ENCODE peak calls at places on chromosomes 16 and 17, in five cellular contexts. One of them, this sample, is unnamed.

GRCh38 chr16:65621640-65622039 is 499.8 kb upstream of the CDH11 start:
- DNase-seq in ovary: no peak
- DNase-seq in SJSA1: no peak
- DNase-seq in left lung: no peak
- DNase-seq in uterus: no peak
- DNase-seq in this sample: no peak

GRCh38 chr16:78641463-78641862 is 542.0 kb downstream of the WWOX start:
- DNase-seq in ovary: no peak
- DNase-seq in uterus: no peak
- DNase-seq in left lung: no peak
- DNase-seq in SJSA1: no peak
- DNase-seq in this sample: no peak

GRCh38 chr17:55208078-55208812 is 56.5 kb upstream of the HLF start:
- DNase-seq in SJSA1: no peak
- DNase-seq in uterus: no peak
- DNase-seq in left lung: no peak
- DNase-seq in ovary: no peak
- DNase-seq in this sample: no peak

GRCh38 chr16:68972720-68973119 is 129.4 kb downstream of the TANGO6 start:
- DNase-seq in SJSA1: peak; percentile 70
- DNase-seq in ovary: no peak
- DNase-seq in left lung: no peak
- DNase-seq in uterus: no peak
- DNase-seq in this sample: no peak

GRCh38 chr17:82239401-82239925 is 10.6 kb downstream of the SLC16A3 start:
- DNase-seq in ovary: no peak
- DNase-seq in uterus: no peak
- DNase-seq in left lung: no peak
- DNase-seq in SJSA1: no peak
- DNase-seq in this sample: no peak

GRCh38 chr16:86991679-86992078 is 325.5 kb downstream of the C16orf95 start:
- DNase-seq in left lung: no peak
- DNase-seq in ovary: no peak
- DNase-seq in uterus: no peak
- DNase-seq in SJSA1: no peak
- DNase-seq in this sample: no peak

GRCh38 chr17:48003686-48004120 is 32.8 kb downstream of the CDK5RAP3 start:
- DNase-seq in ovary: no peak
- DNase-seq in SJSA1: no peak
- DNase-seq in uterus: no peak
- DNase-seq in left lung: no peak
- DNase-seq in this sample: no peak

GRCh38 chr17:29567362-29568330 is 809 bp upstream of the ABHD15 start:
- DNase-seq in uterus: peak; percentile 51
- DNase-seq in SJSA1: peak; percentile 78
- DNase-seq in ovary: peak; percentile 66
- DNase-seq in left lung: peak; percentile 77
- DNase-seq in this sample: peak; percentile 77

GRCh38 chr17:41972571-41973411 is 6.2 kb downstream of the CNP start:
- DNase-seq in SJSA1: no peak
- DNase-seq in left lung: no peak
- DNase-seq in ovary: peak; percentile 74
- DNase-seq in uterus: no peak
- DNase-seq in this sample: peak; percentile 69

GRCh38 chr16:50838165-50838564 is 96.3 kb downstream of the CYLD start:
- DNase-seq in SJSA1: peak; percentile 6
- DNase-seq in uterus: no peak
- DNase-seq in ovary: no peak
- DNase-seq in left lung: no peak
- DNase-seq in this sample: no peak

GRCh38 chr17:64148699-64149098 is 18.8 kb upstream of the ERN1 start:
- DNase-seq in uterus: no peak
- DNase-seq in SJSA1: peak; percentile 32
- DNase-seq in left lung: no peak
- DNase-seq in ovary: no peak
- DNase-seq in this sample: no peak

GRCh38 chr17:78383725-78384471 is 5.4 kb downstream of the PGS1 start:
- DNase-seq in left lung: peak; percentile 90
- DNase-seq in SJSA1: peak; percentile 99
- DNase-seq in ovary: peak; percentile 67
- DNase-seq in uterus: peak; percentile 83
- DNase-seq in this sample: peak; percentile 80

GRCh38 chr17:30021708-30022317 is 80.4 kb downstream of the EFCAB5 start:
- DNase-seq in left lung: no peak
- DNase-seq in ovary: no peak
- DNase-seq in SJSA1: no peak
- DNase-seq in uterus: no peak
- DNase-seq in this sample: no peak

GRCh38 chr17:29929006-29929543 is 953 bp downstream of the SSH2 start:
- DNase-seq in uterus: peak; percentile 20
- DNase-seq in ovary: no peak
- DNase-seq in left lung: no peak
- DNase-seq in SJSA1: no peak
- DNase-seq in this sample: no peak

GRCh38 chr16:73002836-73003235 is 45.1 kb downstream of the ZFHX3 start:
- DNase-seq in left lung: no peak
- DNase-seq in ovary: no peak
- DNase-seq in uterus: no peak
- DNase-seq in SJSA1: no peak
- DNase-seq in this sample: no peak

GRCh38 chr16:15973997-15974396 is 24.6 kb downstream of the ABCC1 start:
- DNase-seq in left lung: no peak
- DNase-seq in ovary: no peak
- DNase-seq in uterus: no peak
- DNase-seq in SJSA1: no peak
- DNase-seq in this sample: no peak

GRCh38 chr16:53430363-53430762 is 3.9 kb upstream of the RBL2 start:
- DNase-seq in ovary: no peak
- DNase-seq in SJSA1: no peak
- DNase-seq in left lung: no peak
- DNase-seq in uterus: no peak
- DNase-seq in this sample: no peak

GRCh38 chr17:72100445-72100844 is 20.4 kb upstream of the SOX9 start:
- DNase-seq in uterus: no peak
- DNase-seq in SJSA1: no peak
- DNase-seq in left lung: no peak
- DNase-seq in ovary: no peak
- DNase-seq in this sample: no peak

GRCh38 chr16:89052824-89053724 is 40.6 kb upstream of the ACSF3 start:
- DNase-seq in left lung: peak; percentile 58
- DNase-seq in ovary: no peak
- DNase-seq in uterus: no peak
- DNase-seq in SJSA1: no peak
- DNase-seq in this sample: no peak

GRCh38 chr17:40606548-40607353 is 40.9 kb downstream of the SMARCE1 start:
- DNase-seq in left lung: peak; percentile 49
- DNase-seq in uterus: no peak
- DNase-seq in SJSA1: no peak
- DNase-seq in ovary: no peak
- DNase-seq in this sample: no peak

GRCh38 chr17:45341389-45342158 is 24.8 kb upstream of the MAP3K14 start:
- DNase-seq in uterus: peak; percentile 69
- DNase-seq in SJSA1: peak; percentile 73
- DNase-seq in ovary: peak; percentile 42
- DNase-seq in left lung: peak; percentile 57
- DNase-seq in this sample: peak; percentile 69

GRCh38 chr16:81583893-81584705 is 139.5 kb downstream of the CMIP start:
- DNase-seq in uterus: no peak
- DNase-seq in SJSA1: no peak
- DNase-seq in ovary: no peak
- DNase-seq in left lung: peak; percentile 84
- DNase-seq in this sample: no peak

GRCh38 chr16:27330542-27330941 is 16.8 kb downstream of the IL4R start:
- DNase-seq in uterus: peak; percentile 95
- DNase-seq in SJSA1: no peak
- DNase-seq in ovary: peak; percentile 60
- DNase-seq in left lung: peak; percentile 73
- DNase-seq in this sample: peak; percentile 22

GRCh38 chr17:60747069-60747808 is 69.6 kb downstream of the BCAS3 start:
- DNase-seq in ovary: no peak
- DNase-seq in left lung: no peak
- DNase-seq in uterus: no peak
- DNase-seq in SJSA1: no peak
- DNase-seq in this sample: no peak

GRCh38 chr17:50346313-50347086 is 574 bp downstream of the XYLT2 start:
- DNase-seq in ovary: peak; percentile 77
- DNase-seq in uterus: peak; percentile 46
- DNase-seq in SJSA1: peak; percentile 64
- DNase-seq in left lung: peak; percentile 60
- DNase-seq in this sample: peak; percentile 70

GRCh38 chr16:10200823-10201571 is 18.8 kb upstream of the GRIN2A start:
- DNase-seq in SJSA1: no peak
- DNase-seq in ovary: no peak
- DNase-seq in left lung: no peak
- DNase-seq in uterus: no peak
- DNase-seq in this sample: no peak

GRCh38 chr17:34177642-34178041 is 77.4 kb upstream of the CCL2 start:
- DNase-seq in left lung: no peak
- DNase-seq in ovary: no peak
- DNase-seq in uterus: no peak
- DNase-seq in SJSA1: no peak
- DNase-seq in this sample: no peak

GRCh38 chr17:80045703-80046102 is 9.3 kb downstream of the CCDC40 start:
- DNase-seq in SJSA1: no peak
- DNase-seq in left lung: no peak
- DNase-seq in uterus: no peak
- DNase-seq in ovary: no peak
- DNase-seq in this sample: no peak

GRCh38 chr17:61492759-61493526 is 40.7 kb downstream of the TBX4 start:
- DNase-seq in uterus: no peak
- DNase-seq in SJSA1: no peak
- DNase-seq in left lung: no peak
- DNase-seq in ovary: no peak
- DNase-seq in this sample: no peak

GRCh38 chr16:56632160-56632847 is at the start of gene MT1M:
- DNase-seq in uterus: peak; percentile 40
- DNase-seq in SJSA1: no peak
- DNase-seq in ovary: peak; percentile 61
- DNase-seq in left lung: no peak
- DNase-seq in this sample: peak; percentile 94

DNA sequence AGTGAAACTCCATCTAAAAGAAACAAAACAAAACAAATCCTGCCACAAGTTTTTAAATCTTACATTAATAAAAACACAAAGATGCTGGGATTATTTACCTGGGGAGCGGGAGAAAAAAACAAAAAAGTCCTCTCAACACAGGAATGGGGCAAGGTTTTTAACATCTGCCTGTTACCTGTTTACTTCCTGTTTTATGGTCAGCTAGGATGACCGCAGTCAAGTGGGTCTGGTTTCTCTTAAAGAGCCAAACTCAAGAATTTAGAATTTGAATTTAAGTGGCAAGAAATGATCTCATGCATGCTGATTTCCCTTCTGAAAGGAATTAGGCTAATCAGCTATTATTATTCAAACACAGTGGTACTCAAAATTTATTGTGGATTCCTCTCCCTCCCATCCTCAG is 39.7 kb upstream of the TBC1D3K start:
- DNase-seq in uterus: no peak
- DNase-seq in left lung: no peak
- DNase-seq in SJSA1: no peak
- DNase-seq in ovary: no peak
- DNase-seq in this sample: no peak
- H3K27ac ChIP-seq in uterus: no peak overlapping the region
- H3K27ac ChIP-seq in left lung: no peak overlapping the region
- H3K27ac ChIP-seq in SJSA1: no peak overlapping the region
- H3K27ac ChIP-seq in ovary: no peak overlapping the region
- H3K27ac ChIP-seq in this sample: no peak overlapping the region

GRCh38 chr17:36722903-36723263 is 121.5 kb downstream of the MRM1 start:
- DNase-seq in SJSA1: no peak
- DNase-seq in left lung: no peak
- DNase-seq in ovary: no peak
- DNase-seq in uterus: no peak
- DNase-seq in this sample: no peak

GRCh38 chr17:36723459-36723858 is 122.1 kb downstream of the MRM1 start:
- DNase-seq in SJSA1: no peak
- DNase-seq in left lung: no peak
- DNase-seq in uterus: no peak
- DNase-seq in ovary: no peak
- DNase-seq in this sample: no peak

GRCh38 chr17:36728030-36728991 is 126.9 kb downstream of the MRM1 start:
- DNase-seq in SJSA1: no peak
- DNase-seq in uterus: no peak
- DNase-seq in left lung: no peak
- DNase-seq in ovary: no peak
- DNase-seq in this sample: no peak

GRCh38 chr17:36727577-36727976 is 126.2 kb downstream of the MRM1 start:
- DNase-seq in left lung: no peak
- DNase-seq in ovary: no peak
- DNase-seq in uterus: no peak
- DNase-seq in SJSA1: no peak
- DNase-seq in this sample: no peak

DNA sequence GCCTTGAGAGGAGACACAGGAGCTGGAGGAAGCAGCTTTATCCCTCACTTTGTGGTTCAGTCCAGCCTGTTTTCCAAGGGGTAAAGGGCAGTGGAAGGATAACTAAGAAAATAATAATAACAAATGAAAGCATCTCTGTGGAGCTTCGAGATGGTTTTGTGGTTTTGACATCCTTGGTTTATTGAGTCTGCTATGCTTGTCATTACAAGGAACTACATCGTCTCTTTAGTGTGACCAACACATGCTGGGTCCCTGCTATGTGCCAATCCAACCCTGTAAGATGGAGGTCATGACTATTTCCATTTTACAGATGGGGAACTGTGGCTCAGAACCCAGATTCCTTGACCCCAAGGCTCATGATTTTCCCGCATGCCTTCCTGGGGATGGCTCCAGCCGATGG is 124.8 kb downstream of the MRM1 start:
- DNase-seq in ovary: no peak
- DNase-seq in left lung: no peak
- DNase-seq in SJSA1: no peak
- DNase-seq in uterus: no peak
- DNase-seq in this sample: no peak
- H3K27me3 ChIP-seq in ovary: no peaks in the 10 kb centered on the region
- H3K27me3 ChIP-seq in left lung: peaks cover 69% of the 10 kb centered on the region
- H3K27me3 ChIP-seq in SJSA1: peaks cover 7% of the 10 kb centered on the region
- H3K27me3 ChIP-seq in uterus: no peaks in the 10 kb centered on the region
- H3K27me3 ChIP-seq in this sample: peaks cover 8% of the 10 kb centered on the region

GRCh38 chr16:3964686-3965290 is 84.3 kb upstream of the CREBBP start:
- DNase-seq in uterus: no peak
- DNase-seq in SJSA1: no peak
- DNase-seq in left lung: peak; percentile 27
- DNase-seq in ovary: no peak
- DNase-seq in this sample: no peak
- H3K4me3 ChIP-seq in uterus: no peak overlapping the region
- H3K4me3 ChIP-seq in SJSA1: no peak overlapping the region
- H3K4me3 ChIP-seq in left lung: no peak overlapping the region
- H3K4me3 ChIP-seq in ovary: no peak overlapping the region
- H3K4me3 ChIP-seq in this sample: no peak overlapping the region

DNA sequence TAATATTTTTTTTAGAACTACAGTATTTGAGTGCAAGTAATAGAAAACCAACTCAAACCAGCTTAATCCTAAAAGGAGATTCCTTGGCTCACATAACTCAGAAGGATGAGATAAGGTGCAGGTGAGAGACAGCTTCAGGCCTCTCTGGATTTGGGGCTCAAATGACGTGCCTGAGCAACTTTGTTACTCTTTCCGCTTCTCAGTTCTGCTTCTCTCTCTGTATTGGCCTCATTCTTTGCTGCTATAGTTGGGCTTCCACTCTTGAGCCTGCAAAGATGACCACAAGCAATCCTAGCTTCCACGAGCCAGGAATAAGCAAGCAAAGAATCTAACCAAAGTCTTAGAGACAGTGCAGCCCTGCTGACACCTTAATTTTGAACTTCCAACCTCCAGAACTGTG is 45.0 kb upstream of the NLK start:
- DNase-seq in ovary: no peak
- DNase-seq in left lung: no peak
- DNase-seq in uterus: no peak
- DNase-seq in SJSA1: no peak
- DNase-seq in this sample: no peak
- H3K27ac ChIP-seq in ovary: no peak overlapping the region
- H3K27ac ChIP-seq in left lung: no peak overlapping the region
- H3K27ac ChIP-seq in uterus: no peak overlapping the region
- H3K27ac ChIP-seq in SJSA1: no peak overlapping the region
- H3K27ac ChIP-seq in this sample: no peak overlapping the region